ENCODE peak calls at places on chromosomes 6 and 20, in nine cellular contexts. Y is transverse colon, J is mesendoderm, L is epithelial cell of proximal tubule, S is fibroblast of mammary gland, P is NCI-H774, H is foreskin keratinocyte, M is M059J, I is HT1080. R is an unnamed sample.

GRCh38 chr6:98579941-98580340 is 254.4 kb upstream of the POU3F2 start:
- DNase-seq in P (no peak), J (no peak), Y (no peak), S (no peak), L (no peak), M (peak; percentile 51), I (peak; percentile 19), H (peak; percentile 17), R (no peak)

GRCh38 chr6:159002432-159003160 is 2.6 kb upstream of the RSPH3 start:
- DNase-seq in P (no peak), H (no peak), L (no peak), M (peak; percentile 91), J (peak; percentile 88), Y (no peak), I (peak; percentile 77), S (peak; percentile 43), R (no peak)

GRCh38 chr6:54981276-54981609 is 134.7 kb downstream of the FAM83B start:
- DNase-seq in L (no peak), P (no peak), M (no peak), J (no peak), I (no peak), Y (no peak), H (no peak), S (no peak), R (no peak)

GRCh38 chr6:11164717-11165646 is 53.5 kb upstream of the ERVFRD-1 start:
- DNase-seq in Y (no peak), S (no peak), H (no peak), I (no peak), L (no peak), P (no peak), J (no peak), M (no peak), R (no peak)

GRCh38 chr6:116111552-116112528 is 11.2 kb downstream of the NT5DC1 start:
- DNase-seq in Y (peak; percentile 49), S (peak; percentile 61), P (peak; percentile 47), M (peak; percentile 41), L (no peak), H (peak; percentile 39), J (peak; percentile 78), I (peak; percentile 12), R (no peak)

GRCh38 chr20:26167499-26167898 is 470.8 kb upstream of the ZNF337 start:
- DNase-seq in M (peak; percentile 75), L (no peak), I (peak; percentile 49), J (no peak), H (peak; percentile 23), S (peak; percentile 12), Y (no peak), P (no peak), R (no peak)

GRCh38 chr6:145540741-145541140 is 194.6 kb downstream of the EPM2A start:
- DNase-seq in P (no peak), I (no peak), H (no peak), S (peak; percentile 33), M (no peak), Y (no peak), L (no peak), J (no peak), R (no peak)

GRCh38 chr20:58709703-58710039 is 17.1 kb downstream of the NPEPL1 start:
- DNase-seq in Y (no peak), I (no peak), M (no peak), H (no peak), J (no peak), S (no peak), P (no peak), L (no peak), R (peak; percentile 3)

GRCh38 chr6:593139-593906 is 63.6 kb downstream of the HUS1B start:
- DNase-seq in Y (peak; percentile 57), M (peak; percentile 69), L (peak; percentile 6), I (peak; percentile 52), P (peak; percentile 54), S (peak; percentile 61), H (peak; percentile 33), J (peak; percentile 66), R (peak; percentile 55)

GRCh38 chr6:168131464-168132415 is 52.7 kb upstream of the FRMD1 start:
- DNase-seq in H (no peak), I (no peak), M (no peak), P (no peak), J (peak; percentile 57), L (no peak), Y (no peak), S (no peak), R (no peak)

GRCh38 chr20:59515906-59516209 is 88.5 kb upstream of the PHACTR3 start:
- DNase-seq in P (no peak), J (no peak), H (no peak), S (no peak), M (no peak), L (no peak), I (no peak), Y (no peak), R (no peak)

GRCh38 chr6:158142789-158143188 is 25.3 kb downstream of the SERAC1 start:
- DNase-seq in I (peak; percentile 54), L (no peak), J (no peak), S (peak; percentile 89), Y (no peak), P (peak; percentile 45), H (peak; percentile 89), M (peak; percentile 80), R (peak; percentile 73)

GRCh38 chr6:160766657-160767018 is 64.6 kb downstream of the PLG start:
- DNase-seq in M (no peak), J (no peak), S (no peak), P (no peak), Y (no peak), L (no peak), H (no peak), I (no peak), R (no peak)